ENCODE peak calls at places on chromosomes 2 and 18, in nine cellular contexts. Q, I, Z, B, P, G, T, Y and O are unnamed samples.

GRCh38 chr2:227472265-227473018 is 486 bp downstream of the AGFG1 start:
- DNase-seq in T (peak; percentile 43), Y (peak; percentile 70), G (peak; percentile 11), Z (peak; percentile 70), P (peak; percentile 46), I (no peak), Q (peak; percentile 64), B (peak; percentile 28), O (peak; percentile 16)

GRCh38 chr2:191280304-191280703 is 35.1 kb downstream of the MYO1B start:
- DNase-seq in Y (no peak), Z (peak; percentile 44), Q (no peak), I (no peak), G (no peak), B (no peak), P (no peak), T (no peak), O (no peak)

GRCh38 chr18:58578321-58578720 is 50.6 kb downstream of the ALPK2 start:
- DNase-seq in Z (no peak), B (no peak), G (no peak), I (no peak), T (no peak), Y (no peak), P (peak; percentile 95), Q (no peak), O (no peak)

GRCh38 chr2:95024306-95024880 is 1.1 kb upstream of the MAL start:
- DNase-seq in I (no peak), P (no peak), Y (no peak), Z (no peak), T (no peak), Q (no peak), G (no peak), B (peak; percentile 50), O (peak; percentile 46)

GRCh38 chr2:9174771-9175441 is 31.7 kb upstream of the ASAP2 start:
- DNase-seq in I (no peak), Q (no peak), Z (peak; percentile 42), P (no peak), T (no peak), G (no peak), B (no peak), Y (no peak), O (no peak)

GRCh38 chr2:232955856-232956255 is 57.2 kb downstream of the NGEF start:
- DNase-seq in P (no peak), G (no peak), Y (no peak), B (no peak), I (no peak), Z (no peak), T (no peak), Q (no peak), O (no peak)

GRCh38 chr2:72089537-72089936 is 58.1 kb downstream of the CYP26B1 start:
- DNase-seq in G (no peak), T (no peak), Y (no peak), Q (no peak), Z (no peak), I (no peak), P (no peak), B (no peak), O (no peak)

GRCh38 chr2:85327757-85328617 is at the start of gene TGOLN2:
- DNase-seq in Y (peak; percentile 96), I (peak; percentile 94), B (peak; percentile 95), Q (peak; percentile 92), T (peak; percentile 90), G (peak; percentile 91), P (peak; percentile 98), Z (peak; percentile 98), O (peak; percentile 87)

GRCh38 chr2:207073791-207074678 is 91.7 kb downstream of the KLF7 start:
- DNase-seq in G (no peak), Q (peak; percentile 38), Y (no peak), P (peak; percentile 16), Z (no peak), I (no peak), B (peak; percentile 37), T (peak; percentile 9), O (peak; percentile 83)

GRCh38 chr2:159600752-159601151 is 15.6 kb downstream of the BAZ2B start:
- DNase-seq in B (no peak), Y (no peak), Q (no peak), I (no peak), G (no peak), P (peak; percentile 75), Z (no peak), T (no peak), O (no peak)

GRCh38 chr18:51531496-51531895 is 334.0 kb upstream of the MEX3C start:
- DNase-seq in B (no peak), Q (no peak), T (no peak), Y (no peak), G (no peak), P (no peak), I (no peak), Z (no peak), O (no peak)

GRCh38 chr2:10028988-10029874 is 14.1 kb upstream of the KLF11 start:
- DNase-seq in Y (peak; percentile 68), P (no peak), Q (peak; percentile 64), T (peak; percentile 33), B (no peak), I (peak; percentile 45), Z (peak; percentile 70), G (no peak), O (no peak)

GRCh38 chr2:41068740-41069139 is 616.9 kb upstream of the SLC8A1 start:
- DNase-seq in Y (no peak), Z (no peak), I (no peak), P (no peak), Q (no peak), B (no peak), G (no peak), T (no peak), O (no peak)

GRCh38 chr2:215579809-215580208 is 143.9 kb upstream of the FN1 start:
- DNase-seq in B (no peak), T (no peak), G (no peak), I (no peak), Z (no peak), Q (no peak), Y (no peak), P (peak; percentile 21), O (no peak)

GRCh38 chr2:78768016-78768415 is 257.5 kb upstream of the REG3G start:
- DNase-seq in I (no peak), G (no peak), Y (no peak), P (no peak), T (no peak), B (no peak), Z (peak; percentile 10), Q (no peak), O (no peak)

GRCh38 chr18:46174317-46175039 is 70.3 kb downstream of the HAUS1 start:
- DNase-seq in T (no peak), I (peak; percentile 21), Y (peak; percentile 60), Q (peak; percentile 44), Z (peak; percentile 63), G (peak; percentile 10), B (peak; percentile 40), P (peak; percentile 54), O (no peak)

GRCh38 chr2:147792966-147793617 is 51.7 kb upstream of the ACVR2A start:
- DNase-seq in Z (no peak), I (no peak), T (no peak), P (no peak), Y (no peak), Q (no peak), B (no peak), G (no peak), O (no peak)

GRCh38 chr2:109558076-109558882 is 55.5 kb downstream of the SEPTIN10 start:
- DNase-seq in Z (no peak), B (no peak), T (no peak), P (no peak), Q (no peak), I (no peak), G (no peak), Y (no peak), O (no peak)

GRCh38 chr2:215615829-215616226 is 180.0 kb upstream of the FN1 start:
- DNase-seq in P (no peak), T (no peak), Z (no peak), Q (no peak), Y (no peak), I (no peak), G (no peak), B (no peak), O (no peak)

GRCh38 chr2:105822186-105822585 is 77.5 kb downstream of the NCK2 start:
- DNase-seq in G (no peak), Q (no peak), I (peak; percentile 23), Y (no peak), Z (no peak), T (no peak), P (no peak), B (no peak), O (no peak)

GRCh38 chr2:101899871-101900270 is 91.9 kb upstream of the IL1R2 start:
- DNase-seq in P (no peak), B (no peak), I (no peak), Q (no peak), G (no peak), T (no peak), Y (no peak), Z (no peak), O (no peak)

GRCh38 chr2:170817247-170817998 is 736 bp downstream of the GAD1 start:
- DNase-seq in I (no peak), P (peak; percentile 52), G (no peak), Y (no peak), T (no peak), Z (no peak), B (no peak), Q (no peak), O (no peak)

GRCh38 chr2:31008571-31009114 is 129.6 kb downstream of the GALNT14 start:
- DNase-seq in T (no peak), Y (no peak), Z (no peak), Q (no peak), B (no peak), P (no peak), I (no peak), G (no peak), O (no peak)

GRCh38 chr2:161766334-161766733 is 142.1 kb downstream of the SLC4A10 start:
- DNase-seq in Y (no peak), Q (no peak), P (no peak), B (no peak), T (no peak), I (no peak), Z (no peak), G (no peak), O (no peak)

GRCh38 chr2:45763797-45764196 is 112.3 kb downstream of the PRKCE start:
- DNase-seq in Y (no peak), G (no peak), P (no peak), I (no peak), T (no peak), Q (no peak), Z (no peak), B (no peak), O (no peak)

GRCh38 chr2:233267516-233268245 is 16.2 kb downstream of the ATG16L1 start:
- DNase-seq in T (peak; percentile 50), G (no peak), Q (no peak), Y (peak; percentile 93), I (peak; percentile 95), P (no peak), B (no peak), Z (no peak), O (no peak)

GRCh38 chr2:85354286-85355072 is at the start of the genes ELMOD3 and RETSAT:
- DNase-seq in T (peak; percentile 92), G (peak; percentile 97), I (peak; percentile 98), Z (peak; percentile 99), Q (peak; percentile 95), B (peak; percentile 95), Y (peak; percentile 98), P (peak; percentile 100), O (peak; percentile 95)